ENCODE peak calls at places on chromosome 14, in six cellular contexts. F, Q, U, D, M and W are unnamed samples.

GRCh38 chr14:99524804-99525698 is 43.8 kb downstream of the CCNK start:
- DNase-seq in M (no peak), Q (peak), U (no peak), D (no peak), F (peak), W (peak)

GRCh38 chr14:56172571-56172971 is 54.4 kb downstream of the PELI2 start:
- DNase-seq in Q (no peak), M (no peak), F (peak), U (no peak), D (no peak), W (no peak)

GRCh38 chr14:50099335-50099734 is 17.0 kb downstream of the VCPKMT start:
- DNase-seq in M (no peak), Q (no peak), F (no peak), D (no peak), U (peak), W (no peak)

GRCh38 chr14:32608880-32609279 is 279.8 kb downstream of the AKAP6 start:
- DNase-seq in D (no peak), U (no peak), F (no peak), M (no peak), Q (no peak), W (no peak)

GRCh38 chr14:102622262-102622885 is 29.9 kb downstream of the RCOR1 start:
- DNase-seq in M (no peak), D (no peak), Q (no peak), U (no peak), F (no peak), W (no peak)

GRCh38 chr14:103130965-103131364 is 7.7 kb downstream of the TNFAIP2 start:
- DNase-seq in M (no peak), F (peak), U (no peak), D (no peak), Q (no peak), W (peak)

GRCh38 chr14:56125772-56126411 is 7.7 kb downstream of the PELI2 start:
- DNase-seq in F (no peak), D (no peak), Q (no peak), M (no peak), U (no peak), W (no peak)

GRCh38 chr14:56933446-56933845 is 123.2 kb upstream of the OTX2 start:
- DNase-seq in U (no peak), F (no peak), M (no peak), Q (no peak), D (no peak), W (no peak)

GRCh38 chr14:32453857-32454810 is 125.0 kb downstream of the AKAP6 start:
- DNase-seq in F (peak), U (no peak), M (no peak), Q (no peak), D (no peak), W (no peak)

GRCh38 chr14:104680806-104681688 is 8.4 kb upstream of the INF2 start:
- DNase-seq in U (peak), D (no peak), M (no peak), Q (peak), F (peak), W (no peak)

GRCh38 chr14:68688872-68689371 is 103.9 kb downstream of the ZFP36L1 start:
- DNase-seq in F (peak), Q (no peak), M (no peak), U (no peak), D (no peak), W (peak)

GRCh38 chr14:74620497-74620921 is 8.5 kb upstream of the LTBP2 start:
- DNase-seq in U (peak), F (peak), M (no peak), Q (peak), D (peak), W (no peak)

GRCh38 chr14:38127784-38128183 is 79.9 kb upstream of the SSTR1 start:
- DNase-seq in U (no peak), D (no peak), Q (no peak), F (peak), M (no peak), W (no peak)

GRCh38 chr14:92254786-92255185 is 68.2 kb upstream of the SLC24A4 start:
- DNase-seq in U (no peak), Q (no peak), M (no peak), D (no peak), F (peak), W (no peak)

GRCh38 chr14:72907327-72907826 is 13.5 kb upstream of the DPF3 start:
- DNase-seq in M (no peak), U (no peak), D (no peak), Q (no peak), F (no peak), W (no peak)

GRCh38 chr14:99727096-99727870 is 43.2 kb downstream of the CYP46A1 start:
- DNase-seq in U (no peak), Q (no peak), D (no peak), F (no peak), M (no peak), W (no peak)

GRCh38 chr14:80930836-80931389 is 10.6 kb downstream of the CEP128 start:
- DNase-seq in U (no peak), F (peak), Q (no peak), M (peak), D (no peak), W (no peak)

GRCh38 chr14:69003626-69004025 is 24.5 kb upstream of the ACTN1 start:
- DNase-seq in Q (no peak), F (no peak), U (no peak), M (no peak), D (no peak), W (no peak)

GRCh38 chr14:33432407-33433023 is 493.8 kb downstream of the NPAS3 start:
- DNase-seq in Q (peak), M (no peak), U (peak), D (no peak), F (peak), W (no peak)

GRCh38 chr14:61281186-61281676 is at the start of gene TMEM30B:
- DNase-seq in D (no peak), U (no peak), M (no peak), Q (no peak), F (no peak), W (no peak)

GRCh38 chr14:80427101-80427500 is 215.8 kb upstream of the DIO2 start:
- DNase-seq in Q (no peak), M (no peak), D (no peak), F (peak), U (no peak), W (no peak)

GRCh38 chr14:28773917-28774691 is 7.5 kb downstream of the FOXG1 start:
- DNase-seq in U (no peak), Q (no peak), M (no peak), F (peak), D (no peak), W (no peak)

GRCh38 chr14:104939666-104940410 is 15.2 kb downstream of the PLD4 start:
- DNase-seq in F (no peak), U (no peak), Q (no peak), M (no peak), D (no peak), W (no peak)

GRCh38 chr14:69351911-69352310 is 46.2 kb downstream of the ERH start:
- DNase-seq in F (no peak), D (no peak), Q (no peak), U (no peak), M (no peak), W (no peak)

GRCh38 chr14:30547388-30548048 is 11.4 kb upstream of the G2E3 start:
- DNase-seq in F (no peak), D (no peak), Q (no peak), M (no peak), U (no peak), W (no peak)

GRCh38 chr14:105499256-105500035 is 8.4 kb downstream of the TEDC1 start:
- DNase-seq in M (no peak), F (no peak), U (peak), Q (no peak), D (no peak), W (peak)

GRCh38 chr14:60662987-60663386 is 13.7 kb upstream of the SIX1 start:
- DNase-seq in F (no peak), D (no peak), M (no peak), Q (no peak), U (no peak), W (no peak)

GRCh38 chr14:79331820-79332219 is 879.5 kb downstream of the DIO2 start:
- DNase-seq in D (no peak), Q (no peak), M (no peak), F (no peak), U (no peak), W (no peak)

GRCh38 chr14:85595981-85596380 is 66.0 kb downstream of the FLRT2 start:
- DNase-seq in F (no peak), M (no peak), D (no peak), Q (no peak), U (no peak), W (no peak)

GRCh38 chr14:28012629-28013415 is 753.8 kb upstream of the FOXG1 start:
- DNase-seq in U (no peak), D (no peak), F (no peak), M (no peak), Q (no peak), W (peak)

GRCh38 chr14:96039633-96040311 is 610 bp downstream of the C14orf132 start:
- DNase-seq in U (no peak), D (no peak), Q (peak), F (peak), M (no peak), W (peak)
- TF ChIP-seq SMC3 in U (no peak), D (no peak), Q (no peak), F (no peak), M (no peak), W (peak)

GRCh38 chr14:101462726-101463565 is 98.3 kb upstream of the DIO3 start:
- DNase-seq in M (no peak), U (no peak), F (no peak), D (no peak), Q (no peak), W (no peak)
- TF ChIP-seq SMC3 in M (no peak), U (no peak), F (no peak), D (no peak), Q (no peak), W (no peak)

GRCh38 chr14:91229005-91229382 is 15.5 kb downstream of the GPR68 start:
- DNase-seq in M (no peak), F (no peak), Q (no peak), D (no peak), U (no peak), W (no peak)

GRCh38 chr14:91230363-91231035 is 14.0 kb downstream of the GPR68 start:
- DNase-seq in Q (no peak), U (no peak), F (peak), M (no peak), D (no peak), W (no peak)

GRCh38 chr14:91231446-91231845 is 13.1 kb downstream of the GPR68 start:
- DNase-seq in M (no peak), U (no peak), Q (no peak), D (no peak), F (peak), W (no peak)

GRCh38 chr14:91228112-91229004 is 16.1 kb downstream of the GPR68 start:
- DNase-seq in D (peak), F (peak), Q (no peak), U (no peak), M (peak), W (no peak)

DNA sequence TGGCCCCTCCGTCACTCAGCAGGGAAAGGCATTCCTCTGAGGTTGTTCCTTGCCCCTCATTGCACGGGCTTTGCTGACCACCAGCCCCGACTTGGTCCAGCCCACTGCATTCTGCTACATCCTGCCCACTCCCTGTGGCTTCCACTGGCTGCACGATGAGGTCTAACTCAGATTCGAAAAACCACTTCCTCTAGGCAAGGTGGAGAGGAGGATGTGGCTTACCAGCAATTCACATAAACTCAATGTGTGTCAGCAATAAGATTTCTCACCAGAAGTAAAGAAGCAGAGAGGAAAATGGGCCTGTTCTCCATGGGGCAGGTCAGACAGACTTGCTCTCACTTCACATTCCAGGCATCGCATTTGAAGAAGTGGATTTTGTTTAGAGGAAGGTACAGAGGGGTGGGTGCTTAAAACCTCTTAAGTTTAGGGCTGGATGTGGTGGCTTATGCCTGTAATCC is 14.7 kb downstream of the GPR68 start:
- DNase-seq in F (peak), M (peak), U (no peak), Q (no peak), D (no peak), W (no peak)
- TF ChIP-seq SMC3 in F (no peak), M (no peak), U (no peak), Q (no peak), D (no peak), W (no peak)

GRCh38 chr14:39228509-39229221 is 5.0 kb upstream of the MIA2 start:
- DNase-seq in U (no peak), D (no peak), Q (no peak), F (no peak), M (no peak), W (no peak)
- TF ChIP-seq SMC3 in U (no peak), D (no peak), Q (no peak), F (no peak), M (no peak), W (no peak)

GRCh38 chr14:93965287-93965821 is 11.0 kb downstream of the ASB2 start:
- DNase-seq in U (peak), D (no peak), Q (peak), M (no peak), F (peak), W (no peak)

GRCh38 chr14:93970589-93970966 is 5.8 kb downstream of the ASB2 start:
- DNase-seq in Q (peak), D (no peak), F (no peak), M (no peak), U (peak), W (peak)

GRCh38 chr14:93965968-93966474 is 10.3 kb downstream of the ASB2 start:
- DNase-seq in F (no peak), Q (no peak), U (no peak), D (no peak), M (no peak), W (no peak)

GRCh38 chr14:93969082-93969828 is 7.1 kb downstream of the ASB2 start:
- DNase-seq in Q (no peak), D (no peak), M (no peak), F (no peak), U (no peak), W (no peak)

GRCh38 chr14:93967637-93968250 is 8.6 kb downstream of the ASB2 start:
- DNase-seq in M (peak), F (no peak), Q (no peak), D (no peak), U (no peak), W (no peak)
- TF ChIP-seq SMC3 in M (no peak), F (no peak), Q (no peak), D (no peak), U (no peak), W (no peak)

GRCh38 chr14:58367296-58367695 is 28.4 kb upstream of the TOMM20L start:
- DNase-seq in D (no peak), U (no peak), Q (no peak), F (no peak), M (no peak), W (no peak)
- TF ChIP-seq SMC3 in D (no peak), U (no peak), Q (no peak), F (no peak), M (no peak), W (no peak)